ENCODE peak calls at places on chromosomes 7 and 10, in six cellular contexts. T, N, Z, K, U and O are unnamed samples.

GRCh38 chr7:70506463-70506862 is 625.5 kb upstream of the GALNT17 start:
- DNase-seq in T (no peak), N (peak), Z (peak), K (no peak), U (peak), O (peak)

GRCh38 chr7:144407266-144407931 is 3.9 kb upstream of the NOBOX start:
- DNase-seq in T (no peak), N (no peak), Z (no peak), K (no peak), U (no peak), O (no peak)

GRCh38 chr7:107560898-107561516 is 2.7 kb downstream of the COG5 start:
- DNase-seq in T (no peak), N (peak), Z (no peak), K (peak), U (no peak), O (no peak)

GRCh38 chr10:76052798-76053473 is 621.5 kb downstream of the LRMDA start:
- DNase-seq in T (no peak), N (no peak), Z (no peak), K (no peak), U (no peak), O (no peak)

GRCh38 chr10:13904053-13904452 is 317.3 kb downstream of the PRPF18 start:
- DNase-seq in T (no peak), N (no peak), Z (no peak), K (no peak), U (no peak), O (no peak)

GRCh38 chr7:86939197-86939814 is 120.1 kb downstream of the ELAPOR2 start:
- DNase-seq in T (peak), N (peak), Z (peak), K (peak), U (no peak), O (peak)

GRCh38 chr7:25964483-25964961 is 187.5 kb upstream of the NFE2L3 start:
- DNase-seq in T (no peak), N (peak), Z (no peak), K (no peak), U (no peak), O (no peak)

GRCh38 chr7:43318188-43318587 is 205.7 kb downstream of the HECW1 start:
- DNase-seq in T (no peak), N (no peak), Z (no peak), K (no peak), U (no peak), O (no peak)

GRCh38 chr7:36670585-36671431 is 53.5 kb downstream of the AOAH start:
- DNase-seq in T (peak), N (peak), Z (peak), K (no peak), U (no peak), O (peak)

GRCh38 chr10:99125879-99126278 is 109.8 kb downstream of the HPSE2 start:
- DNase-seq in T (no peak), N (no peak), Z (no peak), K (no peak), U (no peak), O (no peak)

GRCh38 chr10:46226900-46227558 is 59.8 kb upstream of the ANTXRL start:
- DNase-seq in T (no peak), N (no peak), Z (no peak), K (no peak), U (no peak), O (no peak)

GRCh38 chr7:144390481-144390880 is 13.0 kb downstream of the NOBOX start:
- DNase-seq in T (no peak), N (no peak), Z (no peak), K (no peak), U (no peak), O (no peak)

GRCh38 chr10:124291009-124291671 is 127.6 kb downstream of the OAT start:
- DNase-seq in T (no peak), N (no peak), Z (no peak), K (peak), U (no peak), O (no peak)

GRCh38 chr10:106537866-106538265 is 626.6 kb downstream of the SORCS1 start:
- DNase-seq in T (no peak), N (no peak), Z (no peak), K (no peak), U (no peak), O (no peak)

GRCh38 chr7:105581066-105581811 is at the start of gene EFCAB10:
- DNase-seq in T (peak), N (no peak), Z (peak), K (peak), U (peak), O (peak)

GRCh38 chr7:149126662-149127321 is 668 bp upstream of the ZNF425 start:
- DNase-seq in T (peak), N (peak), Z (peak), K (no peak), U (no peak), O (peak)

GRCh38 chr10:127978481-127978880 is 71.6 kb downstream of the PTPRE start:
- DNase-seq in T (no peak), N (no peak), Z (no peak), K (no peak), U (no peak), O (no peak)

GRCh38 chr7:111560773-111561658 is 1.3 kb downstream of the IMMP2L start:
- DNase-seq in T (peak), N (peak), Z (peak), K (peak), U (no peak), O (peak)

GRCh38 chr10:118799779-118800178 is 45.0 kb upstream of the CACUL1 start:
- DNase-seq in T (peak), N (no peak), Z (no peak), K (peak), U (no peak), O (no peak)

GRCh38 chr7:80940539-80941205 is 21.8 kb upstream of the SEMA3C start:
- DNase-seq in T (peak), N (no peak), Z (no peak), K (no peak), U (no peak), O (no peak)

GRCh38 chr10:82411416-82411815 is 536.4 kb downstream of the NRG3 start:
- DNase-seq in T (no peak), N (no peak), Z (no peak), K (peak), U (no peak), O (no peak)

GRCh38 chr7:36283171-36283570 is 106.5 kb upstream of the ANLN start:
- DNase-seq in T (no peak), N (peak), Z (no peak), K (no peak), U (no peak), O (no peak)

GRCh38 chr7:85041599-85042216 is 145.1 kb downstream of the SEMA3D start:
- DNase-seq in T (peak), N (peak), Z (peak), K (peak), U (no peak), O (peak)

GRCh38 chr10:113561214-113561613 is 8.4 kb downstream of the HABP2 start:
- DNase-seq in T (no peak), N (no peak), Z (no peak), K (no peak), U (no peak), O (no peak)

GRCh38 chr7:978049-978346 is 2.6 kb upstream of the COX19 start:
- DNase-seq in T (no peak), N (peak), Z (no peak), K (no peak), U (no peak), O (no peak)
- H3K4me2 ChIP-seq in T (no peak), N (peak), Z (peak), K (no peak), U (no peak), O (no peak)

GRCh38 chr10:23448323-23448722 is 9.4 kb downstream of the OTUD1 start:
- DNase-seq in T (no peak), N (no peak), Z (no peak), K (no peak), U (no peak), O (no peak)

GRCh38 chr10:23448802-23449570 is 10.1 kb downstream of the OTUD1 start:
- DNase-seq in T (peak), N (no peak), Z (no peak), K (no peak), U (no peak), O (no peak)

GRCh38 chr10:23453465-23453864 is 14.6 kb downstream of the OTUD1 start:
- DNase-seq in T (no peak), N (no peak), Z (no peak), K (no peak), U (no peak), O (no peak)

GRCh38 chr10:23452010-23452655 is 13.3 kb downstream of the OTUD1 start:
- DNase-seq in T (no peak), N (no peak), Z (no peak), K (no peak), U (no peak), O (no peak)

GRCh38 chr10:23449677-23450220 is 10.9 kb downstream of the OTUD1 start:
- DNase-seq in T (no peak), N (no peak), Z (no peak), K (no peak), U (no peak), O (no peak)
- H3K4me2 ChIP-seq in T (no peak), N (no peak), Z (no peak), K (no peak), U (no peak), O (no peak)

DNA sequence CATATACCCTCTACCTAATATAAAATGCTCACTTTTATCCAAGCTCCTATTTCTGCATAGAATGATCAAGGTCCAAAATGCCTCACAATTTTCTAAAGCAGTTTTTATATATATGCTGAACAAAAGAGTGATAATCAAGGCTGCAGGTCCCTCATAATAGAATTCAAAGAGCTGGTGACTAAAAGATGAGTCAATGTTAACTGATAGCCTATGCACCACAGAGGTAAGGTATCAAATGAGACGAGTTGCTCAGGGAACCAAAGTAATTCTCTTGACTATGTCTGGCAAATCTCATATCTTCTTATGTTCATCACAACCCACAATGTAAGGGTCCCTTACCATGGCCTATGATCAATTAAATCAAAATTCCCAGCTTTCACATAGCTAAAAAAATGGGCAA is 15.2 kb downstream of the PDZD8 start:
- DNase-seq in T (peak), N (no peak), Z (no peak), K (peak), U (no peak), O (no peak)
- H3K4me2 ChIP-seq in T (no peak), N (no peak), Z (peak), K (peak), U (no peak), O (no peak)

GRCh38 chr7:140039071-140039470 is 23.7 kb downstream of the PARP12 start:
- DNase-seq in T (no peak), N (no peak), Z (no peak), K (no peak), U (no peak), O (no peak)

GRCh38 chr7:140039896-140040295 is 22.9 kb downstream of the PARP12 start:
- DNase-seq in T (no peak), N (no peak), Z (no peak), K (no peak), U (no peak), O (no peak)

GRCh38 chr7:140042386-140042670 is 20.4 kb downstream of the PARP12 start:
- DNase-seq in T (no peak), N (no peak), Z (no peak), K (no peak), U (no peak), O (no peak)

GRCh38 chr7:140044251-140044650 is 18.5 kb downstream of the PARP12 start:
- DNase-seq in T (no peak), N (no peak), Z (peak), K (no peak), U (no peak), O (no peak)

DNA sequence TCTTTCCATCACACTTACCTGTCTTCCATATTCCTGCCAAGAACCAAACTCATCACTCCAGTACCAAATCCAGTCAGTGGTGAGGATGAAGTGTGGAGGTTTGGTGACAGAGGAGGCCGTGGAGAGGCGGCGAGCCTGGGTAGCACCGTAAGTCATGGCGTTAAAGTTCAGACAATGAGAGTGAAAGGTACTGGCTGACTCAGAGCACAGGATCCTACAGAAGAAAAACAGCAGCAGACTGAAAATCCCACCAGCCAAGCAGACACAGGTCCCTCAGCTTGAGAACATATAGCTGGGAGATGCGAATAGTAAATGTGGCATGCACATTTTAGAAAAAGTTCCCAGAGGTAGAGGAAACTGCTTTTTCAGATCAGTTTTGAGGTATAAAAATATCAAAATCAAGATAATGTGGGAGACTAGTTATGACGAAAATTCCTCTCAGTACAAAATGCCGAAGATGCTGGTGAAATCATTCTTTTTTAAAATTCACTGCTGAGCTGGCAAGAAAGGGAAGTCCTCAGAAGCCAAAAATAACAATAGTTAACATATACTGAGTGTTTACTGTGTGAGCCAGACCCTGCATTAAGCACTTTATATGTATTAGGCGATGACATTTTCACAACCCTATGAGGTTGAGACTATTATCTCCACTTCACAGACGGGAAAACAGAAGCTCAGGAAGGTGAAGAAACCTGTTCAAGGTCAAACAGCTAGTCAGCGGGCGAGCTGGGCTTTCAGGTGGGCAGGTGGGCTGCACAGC is 20.9 kb downstream of the PARP12 start:
- DNase-seq in T (peak), N (no peak), Z (no peak), K (peak), U (no peak), O (no peak)
- H3K4me2 ChIP-seq in T (no peak), N (no peak), Z (no peak), K (peak), U (no peak), O (no peak)

GRCh38 chr10:110278562-110278961 is 26.2 kb downstream of the SMNDC1 start:
- DNase-seq in T (no peak), N (no peak), Z (no peak), K (no peak), U (no peak), O (no peak)

GRCh38 chr10:110275140-110275729 is 29.5 kb downstream of the SMNDC1 start:
- DNase-seq in T (no peak), N (no peak), Z (no peak), K (no peak), U (no peak), O (no peak)

GRCh38 chr10:110274629-110275028 is 30.1 kb downstream of the SMNDC1 start:
- DNase-seq in T (no peak), N (no peak), Z (no peak), K (no peak), U (no peak), O (no peak)

GRCh38 chr10:110276603-110277002 is 28.1 kb downstream of the SMNDC1 start:
- DNase-seq in T (no peak), N (no peak), Z (no peak), K (no peak), U (no peak), O (no peak)

GRCh38 chr10:110279062-110279986 is 25.4 kb downstream of the SMNDC1 start:
- DNase-seq in T (peak), N (peak), Z (peak), K (peak), U (no peak), O (peak)
- H3K4me2 ChIP-seq in T (peak), N (no peak), Z (peak), K (peak), U (no peak), O (no peak)